ENCODE peak calls at places on chromosomes 7 and 10, in eight cellular contexts. X is IMR-90; N is OCI-LY7; S is activated CD4-positive, alpha-beta T cell treated with anti-CD3 and anti-CD28 coated beads, Interleukin-2, amount 10 ng/mL, durations not matched to agents 7 days and 5 days; I is NCI-H510A; L is iPS-NIHi11; Y is foreskin fibroblast; M is AG10803. J is an unnamed sample.

GRCh38 chr10:125375210-125375609 is 214.8 kb upstream of the CTBP2 start:
- DNase-seq in X (peak; percentile 2), N (no peak), S (no peak), I (no peak), L (no peak), Y (no peak), M (no peak), J (no peak)

GRCh38 chr7:13540429-13540828 is 449.0 kb downstream of the ETV1 start:
- DNase-seq in X (peak; percentile 81), N (no peak), S (no peak), I (no peak), L (no peak), Y (peak; percentile 37), M (peak; percentile 49), J (no peak)

GRCh38 chr10:104256335-104257080 is 1.8 kb downstream of the GSTO1 start:
- DNase-seq in X (no peak), N (no peak), S (no peak), I (no peak), L (no peak), Y (no peak), M (no peak), J (no peak)

GRCh38 chr7:37344886-37345579 is 103.6 kb downstream of the ELMO1 start:
- DNase-seq in X (no peak), N (peak; percentile 60), S (no peak), I (no peak), L (no peak), Y (no peak), M (no peak), J (no peak)

GRCh38 chr10:101489355-101489754 is 98.7 kb downstream of the POLL start:
- DNase-seq in X (peak; percentile 75), N (no peak), S (no peak), I (peak; percentile 36), L (no peak), Y (peak; percentile 4), M (peak; percentile 3), J (peak; percentile 1)

GRCh38 chr7:40966693-40967092 is 736.2 kb downstream of the INHBA start:
- DNase-seq in X (peak; percentile 16), N (no peak), S (no peak), I (no peak), L (no peak), Y (no peak), M (no peak), J (no peak)

GRCh38 chr7:501526-501925 is 18.1 kb downstream of the PDGFA start:
- DNase-seq in X (no peak), N (no peak), S (no peak), I (no peak), L (no peak), Y (no peak), M (no peak), J (no peak)

GRCh38 chr10:43201545-43202131 is 63.4 kb downstream of the CSGALNACT2 start:
- DNase-seq in X (no peak), N (no peak), S (peak; percentile 5), I (no peak), L (no peak), Y (no peak), M (no peak), J (no peak)

GRCh38 chr10:133230387-133231195 is 574 bp downstream of the UTF1 start:
- DNase-seq in X (no peak), N (no peak), S (no peak), I (no peak), L (peak; percentile 79), Y (no peak), M (no peak), J (no peak)

GRCh38 chr7:71625534-71625933 is 493.6 kb downstream of the GALNT17 start:
- DNase-seq in X (no peak), N (no peak), S (no peak), I (no peak), L (no peak), Y (no peak), M (no peak), J (no peak)

GRCh38 chr7:12987238-12987637 is 299.8 kb downstream of the ARL4A start:
- DNase-seq in X (no peak), N (no peak), S (no peak), I (no peak), L (no peak), Y (no peak), M (no peak), J (no peak)

GRCh38 chr10:114525368-114525949 is 121.2 kb upstream of the AFAP1L2 start:
- DNase-seq in X (no peak), N (peak; percentile 33), S (no peak), I (no peak), L (no peak), Y (no peak), M (no peak), J (peak; percentile 12)

GRCh38 chr10:125135771-125136035 is 24.7 kb downstream of the CTBP2 start:
- DNase-seq in X (no peak), N (no peak), S (no peak), I (no peak), L (no peak), Y (no peak), M (no peak), J (no peak)

GRCh38 chr7:23490357-23491131 is 20.3 kb upstream of the IGF2BP3 start:
- DNase-seq in X (no peak), N (peak; percentile 85), S (peak; percentile 56), I (peak; percentile 4), L (peak; percentile 72), Y (no peak), M (peak; percentile 37), J (no peak)

GRCh38 chr7:46750321-46750865 is 829.3 kb upstream of the IGFBP3 start:
- DNase-seq in X (no peak), N (no peak), S (no peak), I (no peak), L (no peak), Y (no peak), M (no peak), J (no peak)

GRCh38 chr10:3180361-3180760 is 7.8 kb upstream of the PITRM1 start:
- DNase-seq in X (no peak), N (no peak), S (no peak), I (no peak), L (peak; percentile 33), Y (no peak), M (no peak), J (no peak)

GRCh38 chr10:86773486-86773885 is 17.1 kb downstream of the BMPR1A start:
- DNase-seq in X (peak; percentile 71), N (no peak), S (no peak), I (no peak), L (no peak), Y (no peak), M (peak; percentile 58), J (no peak)

GRCh38 chr7:127872122-127872521 is 159.1 kb downstream of the LRRC4 start:
- DNase-seq in X (no peak), N (no peak), S (no peak), I (no peak), L (no peak), Y (no peak), M (peak; percentile 25), J (no peak)

GRCh38 chr7:117808273-117808868 is 64.9 kb downstream of the CTTNBP2 start:
- DNase-seq in X (no peak), N (no peak), S (no peak), I (no peak), L (no peak), Y (no peak), M (no peak), J (peak; percentile 77)

GRCh38 chr7:23765943-23766342 is 55.9 kb downstream of the STK31 start:
- DNase-seq in X (no peak), N (no peak), S (no peak), I (no peak), L (no peak), Y (no peak), M (no peak), J (no peak)

GRCh38 chr10:35986756-35987467 is 344.8 kb upstream of the FZD8 start:
- DNase-seq in X (no peak), N (no peak), S (no peak), I (no peak), L (no peak), Y (no peak), M (no peak), J (no peak)

GRCh38 chr7:144835166-144835611 is 664 bp downstream of the TPK1 start:
- DNase-seq in X (peak; percentile 13), N (peak; percentile 54), S (peak; percentile 48), I (peak; percentile 17), L (no peak), Y (peak; percentile 16), M (peak; percentile 52), J (peak; percentile 16)

GRCh38 chr10:132370426-132371340 is 26.3 kb upstream of the PWWP2B start:
- DNase-seq in X (no peak), N (no peak), S (no peak), I (no peak), L (no peak), Y (no peak), M (no peak), J (no peak)

GRCh38 chr10:47261556-47261955 is 38.4 kb upstream of the GDF10 start:
- DNase-seq in X (no peak), N (no peak), S (no peak), I (no peak), L (no peak), Y (no peak), M (no peak), J (no peak)

GRCh38 chr7:155426543-155427410 is 31.2 kb upstream of the EN2 start:
- DNase-seq in X (no peak), N (no peak), S (no peak), I (no peak), L (no peak), Y (no peak), M (peak; percentile 2), J (no peak)

GRCh38 chr7:73304071-73304470 is 4.6 kb downstream of the NSUN5 start:
- DNase-seq in X (no peak), N (no peak), S (no peak), I (no peak), L (no peak), Y (no peak), M (no peak), J (no peak)